ENCODE peak calls at places on chromosomes 11 and 22, in four cellular contexts. N, J, L and X are unnamed samples. For H3K36me3 and H3K27me3, the result is how much of the 10 kb centered on the place peaks cover.

GRCh38 chr22:39908737-39909136 is 7.9 kb downstream of the GRAP2 start:
- DNase-seq in N (no peak), J (no peak), L (no peak), X (no peak)

GRCh38 chr11:117822031-117822521 is 2.5 kb downstream of the FXYD2 start:
- DNase-seq in N (peak), J (no peak), L (peak), X (no peak)

GRCh38 chr11:117121176-117121575 is 22.9 kb upstream of the PAFAH1B2 start:
- DNase-seq in N (no peak), J (no peak), L (no peak), X (no peak)

GRCh38 chr11:126585388-126586302 is 230.2 kb downstream of the ST3GAL4 start:
- DNase-seq in N (no peak), J (peak), L (peak), X (peak)

GRCh38 chr11:134632347-134633119 is 220.5 kb upstream of the B3GAT1 start:
- DNase-seq in N (no peak), J (no peak), L (no peak), X (no peak)

GRCh38 chr11:75185866-75186265 is 35.0 kb downstream of the SLCO2B1 start:
- DNase-seq in N (no peak), J (no peak), L (no peak), X (no peak)

GRCh38 chr11:57643802-57644201 is 5.9 kb downstream of the YPEL4 start:
- DNase-seq in N (no peak), J (no peak), L (no peak), X (no peak)

GRCh38 chr22:41725510-41726110 is 26.3 kb downstream of the MEI1 start:
- DNase-seq in N (no peak), J (no peak), L (no peak), X (no peak)

GRCh38 chr11:63882555-63883242 is 34.3 kb downstream of the RCOR2 start:
- DNase-seq in N (no peak), J (peak), L (peak), X (no peak)

GRCh38 chr11:116694815-116695590 is 77.8 kb downstream of the BUD13 start:
- DNase-seq in N (peak), J (no peak), L (no peak), X (no peak)

GRCh38 chr11:2760196-2760871 is 60.5 kb upstream of the KCNQ1OT1 start:
- DNase-seq in N (peak), J (peak), L (peak), X (no peak)

GRCh38 chr11:65505434-65506315 is 6.8 kb downstream of the MALAT1 start:
- DNase-seq in N (no peak), J (no peak), L (no peak), X (peak)

GRCh38 chr11:15114501-15115475 is at the start of gene INSC:
- DNase-seq in N (no peak), J (no peak), L (no peak), X (no peak)

GRCh38 chr11:70700453-70700852 is 302.1 kb downstream of the CTTN start:
- DNase-seq in N (no peak), J (no peak), L (no peak), X (no peak)

GRCh38 chr11:45919806-45920530 is 2.3 kb upstream of the PEX16 start:
- DNase-seq in N (no peak), J (peak), L (no peak), X (peak)

GRCh38 chr11:114147389-114148382 is 88.2 kb downstream of the ZBTB16 start:
- DNase-seq in N (no peak), J (no peak), L (no peak), X (no peak)

GRCh38 chr11:48354677-48355076 is 11.6 kb downstream of the OR4C5 start:
- DNase-seq in N (no peak), J (no peak), L (no peak), X (no peak)

GRCh38 chr11:112024178-112024777 is 930 bp upstream of the DLAT start:
- DNase-seq in N (no peak), J (no peak), L (no peak), X (no peak)

GRCh38 chr11:46006418-46007070 is 84.1 kb downstream of the LARGE2 start:
- DNase-seq in N (no peak), J (no peak), L (peak), X (peak)

GRCh38 chr11:94926698-94927237 is 46.6 kb downstream of the CWC15 start:
- DNase-seq in N (peak), J (peak), L (peak), X (peak)

GRCh38 chr11:71139516-71140205 is 112.7 kb downstream of the SHANK2 start:
- DNase-seq in N (peak), J (peak), L (peak), X (peak)

GRCh38 chr11:46363031-46363407 is 15.8 kb downstream of the DGKZ start:
- DNase-seq in N (peak), J (peak), L (no peak), X (no peak)

GRCh38 chr22:47304854-47305253 is 542.4 kb downstream of the TBC1D22A start:
- DNase-seq in N (no peak), J (no peak), L (no peak), X (no peak)

GRCh38 chr11:114615448-114616361 is 20.1 kb upstream of the NXPE4 start:
- DNase-seq in N (no peak), J (no peak), L (no peak), X (no peak)

GRCh38 chr11:128549256-128549944 is 38.0 kb downstream of the ETS1 start:
- DNase-seq in N (no peak), J (no peak), L (peak), X (no peak)

GRCh38 chr22:30994960-30995359 is 25.9 kb downstream of the TUG1 start:
- DNase-seq in N (no peak), J (no peak), L (no peak), X (no peak)

GRCh38 chr22:44029069-44029468 is 5.0 kb downstream of the PARVB start:
- DNase-seq in N (no peak), J (no peak), L (no peak), X (no peak)

GRCh38 chr22:44028091-44028490 is 4.0 kb downstream of the PARVB start:
- DNase-seq in N (no peak), J (no peak), L (no peak), X (no peak)

GRCh38 chr22:44025171-44026065 is 1.3 kb downstream of the PARVB start:
- DNase-seq in N (no peak), J (peak), L (peak), X (no peak)

GRCh38 chr22:44026066-44026629 is 2.0 kb downstream of the PARVB start:
- DNase-seq in N (no peak), J (no peak), L (no peak), X (no peak)

GRCh38 chr22:44026630-44027511 is 2.8 kb downstream of the PARVB start:
- DNase-seq in N (peak), J (peak), L (peak), X (peak)
- TF ChIP-seq POLR2A in N (peak), J (no peak), L (no peak), X (no peak)

DNA sequence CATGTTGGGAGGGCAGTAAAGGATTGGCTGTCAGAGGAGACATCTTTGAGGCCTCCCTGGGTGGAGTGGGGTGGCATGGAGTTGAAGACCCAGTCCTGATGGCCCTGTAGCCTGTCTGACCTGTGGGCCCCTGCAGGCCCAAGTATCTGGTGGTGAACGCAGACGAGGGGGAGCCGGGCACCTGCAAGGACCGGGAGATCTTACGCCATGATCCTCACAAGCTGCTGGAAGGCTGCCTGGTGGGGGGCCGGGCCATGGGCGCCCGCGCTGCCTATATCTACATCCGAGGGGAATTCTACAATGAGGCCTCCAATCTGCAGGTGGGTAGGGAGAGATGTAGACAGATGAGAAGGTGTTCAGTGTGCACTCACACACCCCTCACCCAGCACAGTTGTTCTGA is 2.6 kb downstream of the NDUFV1 start:
- DNase-seq in N (no peak), J (no peak), L (no peak), X (no peak)
- H3K36me3 ChIP-seq in N (under half), J (under half), L (under half), X (under half)

GRCh38 chr11:554428-554823 is 6.1 kb downstream of the LMNTD2 start:
- DNase-seq in N (no peak), J (no peak), L (no peak), X (no peak)
- H3K27me3 ChIP-seq in N (under half), J (under half), L (under half), X (under half)

DNA sequence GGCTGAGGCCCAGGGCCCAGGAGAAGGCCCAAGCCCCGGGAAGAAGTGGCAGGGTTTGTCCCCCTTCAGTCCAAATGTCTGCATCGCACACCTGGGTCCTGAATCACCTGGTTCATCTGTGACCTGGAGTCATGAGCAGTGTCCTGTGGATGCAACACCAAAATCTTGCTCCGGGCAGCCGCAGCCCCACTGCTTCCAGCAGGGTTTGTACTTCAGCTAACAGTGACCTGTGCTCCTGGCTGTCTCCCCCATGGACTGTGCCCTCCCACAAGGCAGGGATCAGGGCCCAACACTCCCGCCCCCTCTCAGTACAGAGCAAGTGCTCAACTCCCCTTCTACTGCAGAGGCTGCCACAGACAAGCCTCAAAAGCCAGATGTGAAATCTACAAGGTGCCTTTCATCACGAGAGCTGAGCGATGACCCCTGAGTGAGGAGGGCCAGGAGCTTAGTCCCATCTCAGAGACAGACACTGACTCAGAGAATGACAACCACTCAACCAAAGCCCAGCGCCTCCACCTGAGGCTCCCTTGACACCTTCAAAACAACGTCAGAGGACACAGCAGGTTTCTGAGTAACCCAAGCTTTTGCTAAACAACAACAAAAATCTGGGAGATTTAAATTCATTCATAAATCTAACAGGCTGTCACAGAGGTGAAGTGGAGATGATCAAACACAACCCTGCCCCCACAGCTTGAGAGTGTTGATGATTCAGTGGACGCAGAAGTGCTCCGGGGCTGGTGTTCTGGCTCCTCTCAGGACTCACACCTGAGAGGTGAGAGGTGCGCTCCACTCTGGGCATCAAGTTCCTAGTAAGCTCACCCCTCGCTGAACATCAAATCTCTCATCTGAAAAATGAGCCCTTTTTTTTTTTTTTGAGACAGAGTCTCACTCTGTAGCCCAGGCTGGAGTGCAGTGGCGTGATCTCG is 3.4 kb downstream of the KIAA0930 start:
- DNase-seq in N (peak), J (no peak), L (no peak), X (no peak)
- TF ChIP-seq POLR2A in N (no peak), J (no peak), L (no peak), X (no peak)

GRCh38 chr22:36757608-36758220 is 18.2 kb downstream of the IFT27 start:
- DNase-seq in N (peak), J (peak), L (peak), X (peak)
- H3K36me3 ChIP-seq in N (under half), J (under half), L (under half), X (under half)

GRCh38 chr11:20249313-20249873 is 89.1 kb upstream of the DBX1 start:
- DNase-seq in N (no peak), J (no peak), L (no peak), X (no peak)

GRCh38 chr11:20248345-20248744 is 88.1 kb upstream of the DBX1 start:
- DNase-seq in N (no peak), J (no peak), L (no peak), X (no peak)

GRCh38 chr11:20250644-20251247 is 90.5 kb upstream of the DBX1 start:
- DNase-seq in N (no peak), J (no peak), L (no peak), X (no peak)

GRCh38 chr11:20253796-20254195 is 93.5 kb upstream of the DBX1 start:
- DNase-seq in N (no peak), J (no peak), L (no peak), X (no peak)

GRCh38 chr11:20251496-20251895 is 91.2 kb upstream of the DBX1 start:
- DNase-seq in N (no peak), J (no peak), L (no peak), X (no peak)
- H3K27me3 ChIP-seq in N (under half), J (under half), L (under half), X (under half)

DNA sequence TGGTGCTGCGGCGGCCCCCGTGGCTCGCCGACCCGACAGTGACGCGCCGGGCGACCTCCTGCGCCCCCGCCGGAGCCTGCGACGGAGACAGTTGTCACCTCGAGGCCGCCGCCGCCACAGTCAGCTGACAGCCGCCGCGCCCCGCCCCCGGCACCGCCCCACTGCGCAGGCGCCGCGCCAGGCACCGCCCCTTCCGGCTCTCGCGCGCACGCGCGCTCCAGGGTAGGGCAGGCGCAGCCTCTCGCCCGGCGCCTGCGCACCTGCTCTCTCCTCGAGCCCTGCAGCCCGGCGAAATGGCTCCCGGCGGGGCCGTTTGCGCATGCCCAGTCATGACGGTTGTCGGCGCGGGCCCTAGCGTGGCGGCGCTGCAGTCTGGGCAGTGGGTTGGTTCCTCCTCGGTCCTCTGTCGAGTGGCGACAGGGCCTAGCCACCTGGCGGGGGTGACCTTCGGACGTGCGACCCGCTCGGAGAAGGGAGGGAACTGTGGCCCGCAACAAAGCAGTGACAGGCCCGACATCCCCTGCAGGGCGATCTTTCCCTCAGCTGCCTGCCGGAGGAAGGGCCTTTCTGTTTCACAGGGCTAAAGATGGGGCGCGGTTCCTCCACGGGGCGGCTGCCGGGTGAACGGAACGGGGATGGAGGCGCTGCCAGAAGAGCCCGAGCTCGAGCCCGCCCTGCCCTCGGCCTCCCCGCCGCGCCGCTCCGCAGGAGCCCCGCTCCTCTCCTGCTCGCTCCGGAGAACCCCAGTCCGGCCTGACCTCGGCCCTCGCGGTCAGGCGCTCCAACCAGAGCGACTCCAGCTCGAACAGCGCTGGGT is at the start of gene TOLLIP:
- DNase-seq in N (peak), J (peak), L (peak), X (peak)
- TF ChIP-seq POLR2A in N (peak), J (peak), L (peak), X (peak)

GRCh38 chr11:110527146-110527545 is 97.4 kb downstream of the FDX1 start:
- DNase-seq in N (no peak), J (no peak), L (no peak), X (no peak)
- H3K36me3 ChIP-seq in N (under half), J (under half), L (under half), X (under half)

GRCh38 chr11:11910541-11910940 is 68.8 kb downstream of the USP47 start:
- DNase-seq in N (no peak), J (no peak), L (no peak), X (no peak)
- H3K27me3 ChIP-seq in N (under half), J (under half), L (under half), X (under half)